ENCODE peak calls at places on chromosomes 11 and 22, in seven cellular contexts. N is GM12878, T is suprapubic skin, I is HepG2, W is A549, B is transverse colon, C is stomach. L is an unnamed sample.

GRCh38 chr22:27775087-27775697 is 26.4 kb downstream of the MN1 start:
- DNase-seq in W (no peak), C (no peak), T (no peak), I (no peak), N (no peak), B (no peak), L (no peak)

GRCh38 chr11:93740031-93740801 is 1.1 kb downstream of the TAF1D start:
- DNase-seq in C (no peak), I (peak; percentile 75), B (peak; percentile 19), W (no peak), N (no peak), T (no peak), L (no peak)

GRCh38 chr11:40281055-40281580 is 1178.3 kb downstream of the LRRC4C start:
- DNase-seq in C (no peak), N (no peak), W (no peak), T (no peak), I (no peak), B (no peak), L (no peak)

GRCh38 chr11:45890886-45891550 is 5.6 kb downstream of the MAPK8IP1 start:
- DNase-seq in N (no peak), I (no peak), W (no peak), C (no peak), T (no peak), B (no peak), L (no peak)

GRCh38 chr11:114163830-114164401 is 104.4 kb downstream of the ZBTB16 start:
- DNase-seq in W (no peak), C (no peak), B (peak; percentile 52), T (no peak), I (no peak), N (no peak), L (no peak)

GRCh38 chr11:130006929-130007328 is 4.3 kb upstream of the PRDM10 start:
- DNase-seq in C (no peak), B (no peak), W (no peak), T (no peak), N (no peak), I (no peak), L (no peak)

GRCh38 chr22:24323695-24324094 is 53.1 kb downstream of the SPECC1L start:
- DNase-seq in W (peak; percentile 19), N (no peak), T (no peak), I (no peak), B (no peak), C (no peak), L (no peak)

GRCh38 chr11:47400813-47401279 is 7.5 kb upstream of the SLC39A13 start:
- DNase-seq in I (no peak), T (no peak), W (no peak), N (peak; percentile 69), B (no peak), C (no peak), L (no peak)

GRCh38 chr22:37973271-37974170 is 10.8 kb downstream of the SOX10 start:
- DNase-seq in T (no peak), I (no peak), B (no peak), W (no peak), N (no peak), C (no peak), L (no peak)

DNA sequence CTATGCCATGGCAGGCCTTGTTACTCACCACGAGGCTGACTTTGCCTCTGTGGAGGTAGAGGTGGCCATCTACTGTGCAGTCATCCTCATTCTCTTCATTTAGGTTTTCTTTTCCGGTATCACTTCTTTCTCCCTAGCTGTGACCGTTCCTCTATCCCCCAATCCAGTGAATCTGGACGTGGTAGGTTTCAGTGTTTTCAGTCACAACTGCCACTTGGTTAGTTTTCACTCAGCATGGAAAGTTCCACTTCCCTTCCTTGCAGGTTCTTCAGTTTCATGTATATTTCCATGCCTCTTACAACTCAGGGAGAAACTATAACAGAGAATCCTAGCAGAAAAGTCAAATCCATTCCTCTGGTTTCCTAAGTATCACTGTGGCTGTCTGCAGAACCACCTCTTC is 1.9 kb downstream of the HPS4 start:
- DNase-seq in I (no peak), C (no peak), T (no peak), W (no peak), B (no peak), N (no peak), L (no peak)
- H3K4me1 ChIP-seq in I (peaks cover 82% of the 10 kb centered on the region), C (peaks cover 64% of the 10 kb centered on the region), T (peaks cover 66% of the 10 kb centered on the region), W (peaks cover 17% of the 10 kb centered on the region), B (peaks cover 53% of the 10 kb centered on the region), N (peaks cover 29% of the 10 kb centered on the region), L (peaks cover 69% of the 10 kb centered on the region)

GRCh38 chr22:19064354-19065054 is 57.7 kb downstream of the DGCR2 start:
- DNase-seq in C (no peak), W (no peak), I (no peak), B (no peak), N (no peak), T (peak; percentile 70), L (no peak)
- H3K27ac ChIP-seq in C (no peak overlapping the region), W (no peak overlapping the region), I (no peak overlapping the region), B (no peak overlapping the region), N (no peak overlapping the region), T (no peak overlapping the region), L (no peak overlapping the region)

GRCh38 chr11:132414451-132414850 is 1044.0 kb downstream of the NTM start:
- DNase-seq in W (no peak), N (no peak), I (no peak), B (no peak), T (no peak), C (no peak), L (no peak)

GRCh38 chr11:132410383-132410782 is 1040.0 kb downstream of the NTM start:
- DNase-seq in B (no peak), N (no peak), W (no peak), I (no peak), T (no peak), C (no peak), L (no peak)

GRCh38 chr11:132409591-132410375 is 1039.4 kb downstream of the NTM start:
- DNase-seq in T (no peak), W (no peak), N (no peak), I (no peak), C (no peak), B (no peak), L (no peak)

GRCh38 chr11:132405728-132406127 is 1035.3 kb downstream of the NTM start:
- DNase-seq in B (no peak), I (no peak), W (no peak), C (no peak), T (no peak), N (no peak), L (peak; percentile 57)

GRCh38 chr11:132408877-132409276 is 1038.5 kb downstream of the NTM start:
- DNase-seq in T (no peak), W (no peak), N (peak; percentile 36), C (no peak), B (no peak), I (no peak), L (no peak)
- TF ChIP-seq EP300 in T (no peak), W (no peak), N (peak; percentile 32), C (no peak), B (no peak), I (no peak), L (no peak)

GRCh38 chr11:70060611-70061293 is 17.4 kb upstream of the ANO1 start:
- DNase-seq in B (no peak), T (peak; percentile 23), N (no peak), I (no peak), W (no peak), C (no peak), L (peak; percentile 77)
- H3K4me1 ChIP-seq in B (no peaks in the 10 kb centered on the region), T (peaks cover 19% of the 10 kb centered on the region), N (no peaks in the 10 kb centered on the region), I (no peaks in the 10 kb centered on the region), W (no peaks in the 10 kb centered on the region), C (no peaks in the 10 kb centered on the region), L (no peaks in the 10 kb centered on the region)

GRCh38 chr22:31272522-31273446 is 19.5 kb downstream of the PIK3IP1 start:
- DNase-seq in N (no peak), C (peak; percentile 58), B (peak; percentile 56), W (peak; percentile 39), I (peak; percentile 52), T (no peak), L (no peak)

GRCh38 chr22:31269892-31270574 is 22.3 kb downstream of the PIK3IP1 start:
- DNase-seq in B (no peak), C (no peak), N (no peak), T (no peak), I (no peak), W (no peak), L (no peak)

GRCh38 chr22:31268281-31268680 is 24.0 kb downstream of the PIK3IP1 start:
- DNase-seq in T (no peak), N (no peak), I (no peak), C (no peak), B (no peak), W (no peak), L (no peak)

GRCh38 chr22:31271485-31271884 is 20.8 kb downstream of the PIK3IP1 start:
- DNase-seq in I (peak; percentile 50), N (no peak), B (no peak), T (no peak), C (no peak), W (no peak), L (no peak)

DNA sequence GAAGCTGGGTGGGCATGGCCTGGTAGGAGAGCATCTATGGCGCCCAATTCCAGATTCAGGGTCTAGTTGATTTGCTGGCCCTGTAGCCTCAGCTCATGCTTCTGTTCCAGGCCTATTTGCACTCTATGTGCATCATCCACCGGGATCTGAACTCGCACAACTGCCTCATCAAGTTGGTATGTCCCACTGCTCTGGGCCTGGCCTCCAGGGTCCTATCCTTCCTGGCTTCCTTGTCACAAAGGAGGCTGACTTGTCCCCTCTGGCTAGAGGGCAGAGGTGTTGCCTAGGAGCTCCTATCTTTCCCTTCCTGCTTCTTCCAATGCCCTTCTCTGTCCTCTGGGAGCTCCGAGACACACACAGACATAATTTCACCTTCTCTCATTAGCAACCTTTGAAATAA is 21.3 kb downstream of the PIK3IP1 start:
- DNase-seq in T (no peak), I (no peak), C (no peak), N (no peak), W (no peak), B (no peak), L (no peak)
- H3K27ac ChIP-seq in T (no peak overlapping the region), I (peak overlapping the region; percentile 41), C (peak overlapping the region; percentile 37), N (no peak overlapping the region), W (no peak overlapping the region), B (no peak overlapping the region), L (no peak overlapping the region)

GRCh38 chr22:20184501-20185145 is 33.8 kb upstream of the CCDC188 start:
- DNase-seq in T (no peak), I (no peak), B (no peak), W (no peak), N (no peak), C (no peak), L (no peak)
- TF ChIP-seq EP300 in T (no peak), I (no peak), B (no peak), W (no peak), N (no peak), C (no peak), L (no peak)

DNA sequence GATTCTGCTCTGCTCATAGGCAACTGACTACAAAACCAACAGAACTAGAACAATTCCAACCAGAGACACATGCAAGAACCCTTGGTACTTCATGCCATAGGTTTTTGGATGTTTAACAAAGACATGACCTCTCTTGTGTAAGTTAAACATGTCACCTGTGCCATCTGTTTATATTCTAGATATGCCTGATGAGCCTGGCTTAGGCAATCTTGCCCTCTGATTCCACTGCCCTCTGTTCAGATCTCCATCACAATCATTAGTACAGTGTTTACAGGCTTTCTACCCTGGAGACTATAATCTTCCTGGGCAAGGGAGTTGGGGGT is 40.8 kb downstream of the ABTB2 start:
- DNase-seq in T (no peak), C (no peak), N (no peak), I (peak; percentile 50), W (no peak), B (no peak), L (no peak)
- H3K4me1 ChIP-seq in T (peaks cover 13% of the 10 kb centered on the region), C (no peaks in the 10 kb centered on the region), N (peaks cover 15% of the 10 kb centered on the region), I (peaks cover 68% of the 10 kb centered on the region), W (peaks cover 60% of the 10 kb centered on the region), B (peaks cover 11% of the 10 kb centered on the region), L (peaks cover 7% of the 10 kb centered on the region)

GRCh38 chr22:45538284-45538683 is 35.6 kb downstream of the FBLN1 start:
- DNase-seq in B (no peak), W (no peak), I (no peak), N (no peak), T (no peak), C (no peak), L (no peak)
- H3K27ac ChIP-seq in B (peak overlapping the region; percentile 67), W (no peak overlapping the region), I (no peak overlapping the region), N (no peak overlapping the region), T (peak overlapping the region; percentile 88), C (peak overlapping the region; percentile 21), L (peak overlapping the region; percentile 72)

L was measured in esophagus muscularis mucosa.